ENCODE peak calls at places on chromosomes 2 and 18, in five cellular contexts. K is stimulated activated CD4-positive, alpha-beta T cell treated with anti-CD3 and anti-CD28 coated beads, Interleukin-1b, Interleukin-23, amount 100 ng/mL, for 24 hours; L is HTR-8/SVneo; S is natural killer cell treated with Interleukin-12 subunit alpha and Interleukin-12 subunit beta and Interleukin-15 and Interleukin-18, amount 100 ng/mL, for 72 hours; A is choroid plexus epithelial cell. T is an unnamed sample.

GRCh38 chr2:151051584-151052220 is 210.0 kb downstream of the RBM43 start:
- DNase-seq in K (no peak), L (peak), S (no peak), A (peak), T (no peak)

GRCh38 chr2:200051621-200051945 is 96.2 kb downstream of the MAIP1 start:
- DNase-seq in K (no peak), L (no peak), S (no peak), A (no peak), T (no peak)

GRCh38 chr2:152127628-152128027 is 28.8 kb upstream of the CACNB4 start:
- DNase-seq in K (no peak), L (no peak), S (no peak), A (no peak), T (no peak)

GRCh38 chr2:173347305-173348168 is 7.1 kb upstream of the CDCA7 start:
- DNase-seq in K (no peak), L (no peak), S (no peak), A (no peak), T (no peak)

GRCh38 chr2:142339261-142339660 is 208.4 kb upstream of the LRP1B start:
- DNase-seq in K (no peak), L (no peak), S (no peak), A (no peak), T (no peak)

GRCh38 chr18:46335551-46336059 is 231.4 kb downstream of the HAUS1 start:
- DNase-seq in K (no peak), L (no peak), S (peak), A (peak), T (no peak)

GRCh38 chr18:51867767-51868166 is 472.2 kb upstream of the DCC start:
- DNase-seq in K (no peak), L (no peak), S (no peak), A (peak), T (no peak)

GRCh38 chr2:62343206-62343605 is 147.3 kb downstream of the B3GNT2 start:
- DNase-seq in K (no peak), L (no peak), S (no peak), A (no peak), T (no peak)

GRCh38 chr18:59848002-59848401 is 51.8 kb upstream of the PMAIP1 start:
- DNase-seq in K (no peak), L (no peak), S (no peak), A (no peak), T (no peak)

GRCh38 chr2:96914332-96914731 is 44.5 kb upstream of the SEMA4C start:
- DNase-seq in K (no peak), L (no peak), S (no peak), A (no peak), T (no peak)

GRCh38 chr2:174487536-174488162 is 820 bp upstream of the GPR155 start:
- DNase-seq in K (no peak), L (no peak), S (no peak), A (no peak), T (no peak)

GRCh38 chr2:127314193-127314988 is 20.4 kb upstream of the ERCC3 start:
- DNase-seq in K (no peak), L (no peak), S (no peak), A (no peak), T (no peak)

GRCh38 chr2:19675856-19676460 is 225.8 kb downstream of the TTC32 start:
- DNase-seq in K (no peak), L (peak), S (no peak), A (no peak), T (no peak)

GRCh38 chr2:51624995-51625394 is 593.1 kb upstream of the NRXN1 start:
- DNase-seq in K (no peak), L (peak), S (no peak), A (peak), T (no peak)

GRCh38 chr2:119645173-119645846 is 33.7 kb upstream of the TMEM177 start:
- DNase-seq in K (no peak), L (no peak), S (no peak), A (peak), T (no peak)

GRCh38 chr2:241653210-241653750 is 15.8 kb downstream of the ATG4B start:
- DNase-seq in K (no peak), L (no peak), S (no peak), A (no peak), T (no peak)

GRCh38 chr2:234410526-234410925 is 86.4 kb downstream of the ARL4C start:
- DNase-seq in K (no peak), L (peak), S (no peak), A (no peak), T (no peak)

GRCh38 chr2:24785704-24786321 is 7.4 kb downstream of the PTRHD1 start:
- DNase-seq in K (no peak), L (no peak), S (no peak), A (no peak), T (no peak)

GRCh38 chr2:219522111-219523030 is 8.1 kb downstream of the ASIC4 start:
- DNase-seq in K (no peak), L (no peak), S (no peak), A (peak), T (no peak)

GRCh38 chr2:262117-262516 is 1.7 kb downstream of the SH3YL1 start:
- DNase-seq in K (no peak), L (no peak), S (no peak), A (no peak), T (no peak)

GRCh38 chr2:229454934-229455631 is 184.0 kb upstream of the PID1 start:
- DNase-seq in K (no peak), L (peak), S (no peak), A (peak), T (no peak)

GRCh38 chr2:95377724-95378123 is 24.8 kb upstream of the FAHD2A start:
- DNase-seq in K (no peak), L (no peak), S (no peak), A (no peak), T (no peak)

GRCh38 chr2:28274911-28275685 is 117.6 kb upstream of the FOSL2 start:
- DNase-seq in K (no peak), L (peak), S (no peak), A (peak), T (no peak)

GRCh38 chr2:101697794-101698418 is 399 bp downstream of the MAP4K4 start:
- DNase-seq in K (no peak), L (no peak), S (no peak), A (no peak), T (peak)

GRCh38 chr2:137964066-137964858 is at the start of gene HNMT:
- DNase-seq in K (no peak), L (peak), S (no peak), A (peak), T (no peak)

GRCh38 chr2:191935247-191935646 is 88.4 kb upstream of the CAVIN2 start:
- DNase-seq in K (no peak), L (no peak), S (no peak), A (peak), T (no peak)

GRCh38 chr2:80102026-80102425 is 202.5 kb downstream of the LRRTM1 start:
- DNase-seq in K (no peak), L (no peak), S (no peak), A (no peak), T (no peak)

GRCh38 chr2:201450910-201451329 is 338 bp downstream of the TRAK2 start:
- DNase-seq in K (no peak), L (peak), S (no peak), A (peak), T (no peak)

T was measured in T-helper 9 cell.